ENCODE peak calls at places on chromosome 4, in eight cellular contexts. N is occipital lobe; Y is NCI-H748 treated with DMSO at 0.1 percent for 48 hours; G is HepG2; J is neural crest cell; E is stimulated activated CD8-positive, alpha-beta memory T cell treated with anti-CD3 and anti-CD28 coated beads, Interleukin-2, amount 100 ng/mL, for 48 hours; D is left cardiac atrium; Z is sigmoid colon. X is an unnamed sample.

GRCh38 chr4:1321946-1322650 is 24.9 kb upstream of the UVSSA start:
- DNase-seq in N (no peak), Y (no peak), G (no peak), J (no peak), E (no peak), D (peak; percentile 17), Z (no peak), X (no peak)

GRCh38 chr4:183478123-183478522 is 26.7 kb upstream of the ING2 start:
- DNase-seq in N (no peak), Y (no peak), G (no peak), J (no peak), E (no peak), D (no peak), Z (no peak), X (no peak)

GRCh38 chr4:18081708-18082107 is 60.2 kb upstream of the LCORL start:
- DNase-seq in N (no peak), Y (no peak), G (no peak), J (no peak), E (no peak), D (no peak), Z (no peak), X (no peak)

GRCh38 chr4:118213101-118213500 is 139.7 kb downstream of the PRSS12 start:
- DNase-seq in N (no peak), Y (no peak), G (no peak), J (no peak), E (no peak), D (no peak), Z (no peak), X (no peak)

GRCh38 chr4:130233377-130234047 is 1137.6 kb downstream of the C4orf33 start:
- DNase-seq in N (no peak), Y (no peak), G (no peak), J (no peak), E (no peak), D (no peak), Z (no peak), X (no peak)

GRCh38 chr4:6221851-6222760 is 21.8 kb upstream of the JAKMIP1 start:
- DNase-seq in N (peak; percentile 65), Y (no peak), G (no peak), J (peak; percentile 73), E (no peak), D (peak; percentile 63), Z (peak; percentile 65), X (peak; percentile 49)

GRCh38 chr4:158484173-158484885 is 37.4 kb upstream of the RXFP1 start:
- DNase-seq in N (no peak), Y (no peak), G (no peak), J (no peak), E (no peak), D (no peak), Z (no peak), X (no peak)

GRCh38 chr4:173461170-173461569 is 62.3 kb upstream of the SCRG1 start:
- DNase-seq in N (no peak), Y (no peak), G (no peak), J (no peak), E (no peak), D (no peak), Z (no peak), X (no peak)

GRCh38 chr4:37365888-37366287 is 121.3 kb downstream of the NWD2 start:
- DNase-seq in N (no peak), Y (no peak), G (no peak), J (no peak), E (no peak), D (no peak), Z (no peak), X (no peak)

GRCh38 chr4:6332042-6332668 is 62.5 kb downstream of the WFS1 start:
- DNase-seq in N (no peak), Y (peak; percentile 3), G (no peak), J (peak; percentile 58), E (no peak), D (no peak), Z (no peak), X (no peak)

GRCh38 chr4:44623687-44624086 is 27.7 kb downstream of the YIPF7 start:
- DNase-seq in N (no peak), Y (no peak), G (no peak), J (no peak), E (no peak), D (no peak), Z (no peak), X (no peak)

GRCh38 chr4:108029321-108029720 is 39.6 kb downstream of the HADH start:
- DNase-seq in N (no peak), Y (no peak), G (no peak), J (no peak), E (peak; percentile 40), D (no peak), Z (no peak), X (no peak)

GRCh38 chr4:154164931-154165839 is 326.4 kb downstream of the DCHS2 start:
- DNase-seq in N (no peak), Y (no peak), G (no peak), J (no peak), E (no peak), D (peak; percentile 25), Z (no peak), X (no peak)

GRCh38 chr4:42965326-42965725 is 72.8 kb downstream of the GRXCR1 start:
- DNase-seq in N (peak; percentile 7), Y (no peak), G (no peak), J (no peak), E (no peak), D (no peak), Z (no peak), X (no peak)

GRCh38 chr4:174578366-174578765 is 56.1 kb upstream of the HPGD start:
- DNase-seq in N (no peak), Y (no peak), G (no peak), J (no peak), E (no peak), D (no peak), Z (no peak), X (no peak)

X was measured in stimulated activated effector memory CD8-positive, alpha-beta T cell treated with anti-CD3 and anti-CD28 coated beads, Interleukin-12 subunit alpha, Interleukin-12 subunit beta, amount 100 ng/mL, for 72 hours.